ENCODE peak calls at places on chromosome 7, in eight cellular contexts. Q is ovary; V is cardiac muscle cell; N is PC-3; R is PC-9; X is naive thymus-derived CD4-positive, alpha-beta T cell; C is tibial nerve; L is colonic mucosa. I is an unnamed sample.

GRCh38 chr7:81062747-81063146 is 143.9 kb upstream of the SEMA3C start:
- DNase-seq in Q (no peak), V (no peak), N (no peak), R (no peak), X (no peak), C (no peak), L (no peak), I (no peak)

GRCh38 chr7:156496491-156497264 is 143.9 kb upstream of the RNF32 start:
- DNase-seq in Q (no peak), V (no peak), N (no peak), R (no peak), X (no peak), C (no peak), L (no peak), I (no peak)

GRCh38 chr7:135389971-135390370 is 119.9 kb downstream of the CNOT4 start:
- DNase-seq in Q (no peak), V (no peak), N (no peak), R (no peak), X (no peak), C (no peak), L (no peak), I (no peak)

GRCh38 chr7:55280031-55280454 is 85.1 kb upstream of the LANCL2 start:
- DNase-seq in Q (peak; percentile 66), V (peak; percentile 87), N (peak; percentile 83), R (peak; percentile 72), X (peak; percentile 58), C (peak; percentile 38), L (peak; percentile 61), I (peak; percentile 73)

GRCh38 chr7:30224511-30225031 is 59.8 kb upstream of the ZNRF2 start:
- DNase-seq in Q (no peak), V (no peak), N (peak; percentile 68), R (no peak), X (no peak), C (no peak), L (no peak), I (no peak)

GRCh38 chr7:143882611-143883078 is 19.3 kb downstream of the TCAF1 start:
- DNase-seq in Q (peak; percentile 82), V (peak; percentile 85), N (no peak), R (peak; percentile 62), X (no peak), C (peak; percentile 35), L (peak; percentile 64), I (no peak)

GRCh38 chr7:30252885-30253795 is 31.3 kb upstream of the ZNRF2 start:
- DNase-seq in Q (peak; percentile 33), V (peak; percentile 95), N (peak; percentile 11), R (peak; percentile 77), X (no peak), C (no peak), L (peak; percentile 71), I (no peak)

GRCh38 chr7:151754142-151754590 is 122.7 kb downstream of the PRKAG2 start:
- DNase-seq in Q (peak; percentile 84), V (peak; percentile 92), N (peak; percentile 96), R (peak; percentile 93), X (no peak), C (peak; percentile 48), L (peak; percentile 75), I (peak; percentile 91)

GRCh38 chr7:73509463-73509862 is 12.6 kb downstream of the BAZ1B start:
- DNase-seq in Q (no peak), V (no peak), N (no peak), R (no peak), X (no peak), C (no peak), L (no peak), I (no peak)

GRCh38 chr7:102974366-102975236 is 61.8 kb downstream of the LRRC17 start:
- DNase-seq in Q (no peak), V (no peak), N (peak; percentile 8), R (no peak), X (no peak), C (no peak), L (no peak), I (no peak)

GRCh38 chr7:33644489-33644888 is 260.9 kb upstream of the BMPER start:
- DNase-seq in Q (no peak), V (no peak), N (no peak), R (no peak), X (no peak), C (no peak), L (no peak), I (no peak)

GRCh38 chr7:105219771-105220160 is 169.0 kb downstream of the SRPK2 start:
- DNase-seq in Q (no peak), V (no peak), N (peak; percentile 93), R (peak; percentile 26), X (no peak), C (no peak), L (no peak), I (no peak)

GRCh38 chr7:117963278-117964184 is 90.3 kb upstream of the CTTNBP2 start:
- DNase-seq in Q (no peak), V (no peak), N (no peak), R (no peak), X (no peak), C (no peak), L (no peak), I (no peak)

GRCh38 chr7:77649950-77650349 is 46.3 kb upstream of the RSBN1L start:
- DNase-seq in Q (no peak), V (peak; percentile 23), N (peak; percentile 24), R (no peak), X (no peak), C (no peak), L (no peak), I (peak; percentile 49)

GRCh38 chr7:19369806-19370205 is 224.6 kb upstream of the FERD3L start:
- DNase-seq in Q (no peak), V (no peak), N (no peak), R (no peak), X (no peak), C (no peak), L (no peak), I (no peak)

GRCh38 chr7:51316666-51317581 is at the start of gene COBL:
- DNase-seq in Q (peak; percentile 31), V (peak; percentile 52), N (peak; percentile 29), R (peak; percentile 79), X (no peak), C (no peak), L (peak; percentile 65), I (peak; percentile 79)

GRCh38 chr7:156759143-156759542 is 118.6 kb downstream of the RNF32 start:
- DNase-seq in Q (no peak), V (no peak), N (no peak), R (no peak), X (no peak), C (no peak), L (no peak), I (no peak)

GRCh38 chr7:130897515-130898419 is 163.8 kb upstream of the KLF14 start:
- DNase-seq in Q (peak; percentile 38), V (no peak), N (peak; percentile 35), R (peak; percentile 76), X (no peak), C (no peak), L (no peak), I (no peak)
- H3K4me1 ChIP-seq in Q (peaks cover 16% of the 10 kb centered on the region), V (no peaks in the 10 kb centered on the region), N (peaks cover 97% of the 10 kb centered on the region), R (peaks cover 100% of the 10 kb centered on the region), X (peaks cover 16% of the 10 kb centered on the region), C (peaks cover 7% of the 10 kb centered on the region), L (peaks cover 29% of the 10 kb centered on the region), I (peaks cover 47% of the 10 kb centered on the region)

GRCh38 chr7:154338709-154339108 is 286.5 kb downstream of the DPP6 start:
- DNase-seq in Q (no peak), V (no peak), N (no peak), R (no peak), X (no peak), C (no peak), L (no peak), I (no peak)
- H3K9me3 ChIP-seq in Q (no peaks in the 10 kb centered on the region), V (no peaks in the 10 kb centered on the region), N (no peaks in the 10 kb centered on the region), R (no peaks in the 10 kb centered on the region), X (no peaks in the 10 kb centered on the region), C (no peaks in the 10 kb centered on the region), L (no peaks in the 10 kb centered on the region), I (no peaks in the 10 kb centered on the region)

GRCh38 chr7:142383826-142384507 is 126.1 kb upstream of the PRSS58 start:
- DNase-seq in Q (no peak), V (no peak), N (peak; percentile 25), R (no peak), X (no peak), C (no peak), L (no peak), I (no peak)

GRCh38 chr7:142380064-142380463 is 122.2 kb upstream of the PRSS58 start:
- DNase-seq in Q (no peak), V (no peak), N (no peak), R (no peak), X (no peak), C (no peak), L (no peak), I (no peak)

GRCh38 chr7:142381727-142382409 is 124.0 kb upstream of the PRSS58 start:
- DNase-seq in Q (no peak), V (peak; percentile 9), N (peak; percentile 65), R (no peak), X (no peak), C (no peak), L (no peak), I (no peak)

GRCh38 chr7:142385528-142386340 is 127.9 kb upstream of the PRSS58 start:
- DNase-seq in Q (no peak), V (peak; percentile 59), N (peak; percentile 84), R (peak; percentile 64), X (peak; percentile 45), C (no peak), L (peak; percentile 63), I (peak; percentile 52)

DNA sequence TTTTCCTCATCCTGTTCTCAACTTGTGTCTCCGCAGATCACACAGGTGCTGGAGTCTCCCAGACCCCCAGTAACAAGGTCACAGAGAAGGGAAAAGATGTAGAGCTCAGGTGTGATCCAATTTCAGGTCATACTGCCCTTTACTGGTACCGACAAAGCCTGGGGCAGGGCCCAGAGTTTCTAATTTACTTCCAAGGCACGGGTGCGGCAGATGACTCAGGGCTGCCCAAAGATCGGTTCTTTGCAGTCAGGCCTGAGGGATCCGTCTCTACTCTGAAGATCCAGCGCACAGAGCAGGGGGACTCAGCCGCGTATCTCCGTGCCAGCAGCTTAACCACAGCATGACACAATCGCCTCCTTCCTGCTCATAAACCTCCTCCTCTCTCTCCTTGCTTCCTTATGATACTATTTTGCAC is 126.7 kb upstream of the PRSS58 start:
- DNase-seq in Q (no peak), V (no peak), N (peak; percentile 90), R (peak; percentile 28), X (no peak), C (no peak), L (no peak), I (no peak)
- H3K4me3 ChIP-seq in Q (no peak overlapping the region), V (no peak overlapping the region), N (peak overlapping the region; percentile 39), R (no peak overlapping the region), X (peak overlapping the region; percentile 41), C (no peak overlapping the region), L (no peak overlapping the region), I (no peak overlapping the region)

DNA sequence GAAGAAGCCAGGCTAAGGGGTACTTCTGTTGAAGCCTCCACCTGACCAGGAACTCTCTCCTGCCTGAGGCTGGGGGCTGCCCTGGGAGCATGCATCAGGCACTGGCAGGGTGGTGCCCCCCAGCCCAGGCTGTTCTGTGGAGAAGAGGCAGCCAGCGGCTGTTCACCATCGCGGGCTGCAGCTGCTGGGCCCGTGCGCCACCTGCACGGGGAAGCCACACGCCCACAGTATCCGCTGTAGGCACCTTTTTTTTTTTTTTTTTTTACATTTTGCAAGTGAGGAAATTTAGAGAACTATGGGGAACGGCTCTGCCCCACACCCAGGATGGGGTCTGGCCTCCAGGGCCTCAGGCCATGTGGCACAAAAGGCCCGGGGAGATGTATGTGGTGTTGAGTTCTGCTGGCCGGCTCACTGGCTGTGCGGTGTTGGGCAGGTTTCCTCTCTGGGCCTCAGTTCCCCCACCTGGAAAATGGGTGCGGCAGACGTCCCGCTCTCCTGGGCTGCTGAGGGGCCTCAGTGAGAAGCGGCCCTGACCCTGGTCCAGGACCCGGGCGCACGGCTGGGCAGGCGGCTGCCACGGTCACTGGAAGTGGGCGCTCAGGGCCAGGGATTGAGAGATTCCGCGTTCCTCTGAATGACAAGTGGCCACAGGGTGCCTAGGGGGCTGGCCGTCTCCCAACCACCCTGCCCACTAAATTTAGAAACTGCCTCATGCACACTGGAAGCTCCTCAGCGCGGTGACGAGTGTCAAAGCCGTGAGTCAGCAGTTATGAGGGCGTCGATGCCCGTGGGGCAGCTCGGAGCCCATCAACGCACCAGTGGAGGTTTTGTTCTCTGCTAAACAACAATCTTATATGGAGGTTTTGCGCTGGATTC is 8.8 kb upstream of the INTS1 start:
- DNase-seq in Q (no peak), V (peak; percentile 65), N (peak; percentile 92), R (peak; percentile 96), X (peak; percentile 71), C (no peak), L (no peak), I (peak; percentile 32)
- H3K4me1 ChIP-seq in Q (no peaks in the 10 kb centered on the region), V (peaks cover 8% of the 10 kb centered on the region), N (peaks cover 20% of the 10 kb centered on the region), R (peaks cover 48% of the 10 kb centered on the region), X (peaks cover 4% of the 10 kb centered on the region), C (no peaks in the 10 kb centered on the region), L (no peaks in the 10 kb centered on the region), I (no peaks in the 10 kb centered on the region)